ENCODE peak calls at places on chromosomes 6 and 20, in nine cellular contexts. J is GM06990, M is PC-3, A is stomach, D is ovary, Z is AG10803, F is lung, I is neural progenitor cell, T is fibroblast of lung. B is an unnamed sample.

GRCh38 chr6:44073612-44074382 is 53.5 kb downstream of the MRPL14 start:
- DNase-seq in J (no peak), A (no peak), D (no peak), M (no peak), F (no peak), T (no peak), Z (peak), I (no peak), B (no peak)

GRCh38 chr20:46844965-46845364 is 49.7 kb upstream of the EYA2 start:
- DNase-seq in A (no peak), J (no peak), I (no peak), Z (no peak), F (no peak), T (no peak), M (no peak), D (no peak), B (no peak)

GRCh38 chr6:126672654-126673053 is 332.7 kb downstream of the CENPW start:
- DNase-seq in M (no peak), J (peak), D (no peak), A (no peak), I (no peak), F (no peak), Z (peak), T (peak), B (no peak)

GRCh38 chr6:27127874-27128795 is 119.4 kb upstream of the PRSS16 start:
- DNase-seq in A (no peak), T (no peak), J (no peak), D (no peak), F (no peak), M (no peak), I (no peak), Z (no peak), B (no peak)

GRCh38 chr6:45613678-45614077 is 235.9 kb upstream of the SUPT3H start:
- DNase-seq in A (no peak), M (no peak), D (peak), T (no peak), J (no peak), F (no peak), I (no peak), Z (peak), B (no peak)

GRCh38 chr6:38179794-38180430 is 360.4 kb downstream of the ZFAND3 start:
- DNase-seq in T (no peak), I (no peak), A (peak), J (no peak), D (peak), F (no peak), M (no peak), Z (no peak), B (no peak)

GRCh38 chr6:107561325-107561724 is 71.4 kb downstream of the SOBP start:
- DNase-seq in D (peak), I (peak), J (no peak), Z (peak), A (no peak), T (no peak), M (no peak), F (no peak), B (no peak)

GRCh38 chr6:68235192-68235812 is 399.8 kb upstream of the ADGRB3 start:
- DNase-seq in F (no peak), J (no peak), I (no peak), Z (no peak), A (no peak), T (peak), D (no peak), M (peak), B (no peak)

GRCh38 chr6:130041594-130041993 is 23.2 kb downstream of the L3MBTL3 start:
- DNase-seq in F (no peak), Z (no peak), J (no peak), I (no peak), D (no peak), T (no peak), M (no peak), A (no peak), B (no peak)

GRCh38 chr6:9225441-9225871 is 790.1 kb upstream of the SLC35B3 start:
- DNase-seq in I (no peak), J (no peak), Z (peak), M (peak), A (no peak), D (no peak), T (peak), F (no peak), B (peak)

DNA sequence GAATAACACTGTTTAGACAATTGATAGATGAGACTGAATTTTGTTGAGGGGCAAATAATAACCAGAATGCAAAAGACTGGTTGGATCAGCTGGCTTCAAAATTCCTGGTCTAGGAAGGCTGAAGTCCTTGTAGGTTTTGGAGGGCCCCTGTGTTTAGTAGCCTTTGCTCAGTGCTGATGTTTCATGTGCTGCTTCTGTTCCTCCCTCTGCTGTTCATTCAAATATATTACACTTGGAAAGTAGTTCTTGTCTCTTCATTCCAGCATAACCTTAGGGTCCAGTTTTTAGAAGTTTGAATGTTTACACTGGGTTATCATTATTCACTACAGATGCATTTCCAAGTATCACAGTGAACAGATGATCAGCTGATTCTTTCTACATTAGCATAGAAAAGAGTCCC is 72.5 kb downstream of the FLRT3 start:
- DNase-seq in F (no peak), J (no peak), D (no peak), T (peak), I (no peak), Z (peak), M (peak), A (no peak), B (peak)
- TF ChIP-seq CTCF in F (no peak), J (no peak), D (no peak), T (peak), I (peak), Z (peak), M (peak), A (no peak), B (peak)

GRCh38 chr6:36964908-36965307 is 10.4 kb downstream of the PI16 start:
- DNase-seq in M (no peak), F (no peak), Z (no peak), A (no peak), D (no peak), I (no peak), T (no peak), J (no peak), B (no peak)

GRCh38 chr6:36961441-36962430 is 7.2 kb downstream of the PI16 start:
- DNase-seq in F (no peak), T (no peak), I (no peak), M (no peak), D (no peak), Z (no peak), J (no peak), A (no peak), B (no peak)

GRCh38 chr6:36964349-36964748 is 9.8 kb downstream of the PI16 start:
- DNase-seq in T (no peak), I (no peak), F (no peak), A (no peak), M (no peak), J (no peak), D (no peak), Z (no peak), B (no peak)

GRCh38 chr6:36962874-36963273 is 8.3 kb downstream of the PI16 start:
- DNase-seq in T (no peak), D (peak), A (peak), F (peak), I (peak), J (peak), Z (no peak), M (no peak), B (no peak)

GRCh38 chr6:36963451-36964290 is 9.1 kb downstream of the PI16 start:
- DNase-seq in J (no peak), A (no peak), Z (no peak), T (no peak), I (no peak), D (no peak), M (no peak), F (peak), B (no peak)
- H3K4me3 ChIP-seq in J (no peak), A (no peak), Z (no peak), T (no peak), I (no peak), D (no peak), M (no peak), F (no peak), B (no peak)

DNA sequence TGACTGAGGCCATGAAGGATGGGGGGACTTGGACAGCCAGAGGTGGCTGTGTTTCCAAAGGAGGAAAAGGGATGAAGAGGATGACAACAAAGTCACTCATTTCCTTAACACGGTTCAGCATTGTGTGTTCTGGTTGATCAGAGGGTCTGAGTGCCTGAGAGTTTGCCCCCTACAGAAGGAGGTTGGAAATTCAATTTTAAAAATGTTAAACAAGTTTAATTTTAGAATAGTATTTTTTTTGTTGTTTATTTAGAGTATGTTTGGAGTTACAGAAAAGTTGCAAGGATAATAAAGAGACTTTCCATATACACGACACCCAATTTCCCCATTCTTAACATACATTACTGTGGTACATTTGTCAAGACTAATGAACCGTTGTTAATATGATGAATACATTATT is 10.3 kb upstream of the VAPB start:
- DNase-seq in F (no peak), D (no peak), Z (no peak), I (no peak), T (no peak), J (no peak), M (no peak), A (no peak), B (no peak)
- TF ChIP-seq CTCF in F (no peak), D (no peak), Z (peak), I (peak), T (peak), J (no peak), M (peak), A (no peak), B (no peak)

DNA sequence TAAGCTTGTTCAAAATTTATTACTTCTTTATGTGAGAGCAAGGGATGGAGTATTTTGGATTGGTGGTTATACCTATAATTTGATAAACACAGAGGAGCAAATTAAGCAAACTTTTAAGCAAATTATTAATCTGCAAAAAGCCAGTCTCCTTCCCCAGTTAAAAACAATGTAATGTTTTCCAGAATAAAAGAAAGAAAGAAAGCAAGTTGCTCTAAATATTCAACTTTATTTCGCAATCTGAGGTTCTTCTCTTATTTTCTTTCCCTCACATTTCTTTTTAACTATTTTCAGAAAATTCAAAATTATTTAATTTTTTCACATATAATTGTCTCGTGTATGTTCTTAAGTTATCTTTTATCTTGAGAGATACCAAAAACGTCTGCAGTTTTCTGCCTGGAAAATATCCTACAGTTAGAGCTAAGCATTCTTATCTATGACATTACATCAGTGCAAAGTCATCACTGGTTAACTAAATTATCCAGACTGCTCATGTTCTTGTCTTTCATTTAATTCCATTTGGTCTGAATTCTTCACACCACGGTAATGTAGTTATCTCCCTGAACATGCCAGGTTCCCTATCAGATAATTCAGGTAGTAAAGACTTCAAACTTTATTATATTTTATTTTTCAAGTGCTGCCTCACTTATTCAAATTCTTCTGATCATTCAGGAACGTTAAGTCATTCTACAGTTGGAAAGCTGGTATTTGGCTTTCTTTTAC is 3.3 kb upstream of the CNKSR3 start:
- DNase-seq in M (no peak), F (no peak), J (no peak), A (no peak), Z (no peak), D (no peak), I (no peak), T (no peak), B (no peak)
- H3K4me3 ChIP-seq in M (no peak), F (no peak), J (no peak), A (no peak), Z (no peak), D (no peak), I (no peak), T (no peak), B (no peak)

DNA sequence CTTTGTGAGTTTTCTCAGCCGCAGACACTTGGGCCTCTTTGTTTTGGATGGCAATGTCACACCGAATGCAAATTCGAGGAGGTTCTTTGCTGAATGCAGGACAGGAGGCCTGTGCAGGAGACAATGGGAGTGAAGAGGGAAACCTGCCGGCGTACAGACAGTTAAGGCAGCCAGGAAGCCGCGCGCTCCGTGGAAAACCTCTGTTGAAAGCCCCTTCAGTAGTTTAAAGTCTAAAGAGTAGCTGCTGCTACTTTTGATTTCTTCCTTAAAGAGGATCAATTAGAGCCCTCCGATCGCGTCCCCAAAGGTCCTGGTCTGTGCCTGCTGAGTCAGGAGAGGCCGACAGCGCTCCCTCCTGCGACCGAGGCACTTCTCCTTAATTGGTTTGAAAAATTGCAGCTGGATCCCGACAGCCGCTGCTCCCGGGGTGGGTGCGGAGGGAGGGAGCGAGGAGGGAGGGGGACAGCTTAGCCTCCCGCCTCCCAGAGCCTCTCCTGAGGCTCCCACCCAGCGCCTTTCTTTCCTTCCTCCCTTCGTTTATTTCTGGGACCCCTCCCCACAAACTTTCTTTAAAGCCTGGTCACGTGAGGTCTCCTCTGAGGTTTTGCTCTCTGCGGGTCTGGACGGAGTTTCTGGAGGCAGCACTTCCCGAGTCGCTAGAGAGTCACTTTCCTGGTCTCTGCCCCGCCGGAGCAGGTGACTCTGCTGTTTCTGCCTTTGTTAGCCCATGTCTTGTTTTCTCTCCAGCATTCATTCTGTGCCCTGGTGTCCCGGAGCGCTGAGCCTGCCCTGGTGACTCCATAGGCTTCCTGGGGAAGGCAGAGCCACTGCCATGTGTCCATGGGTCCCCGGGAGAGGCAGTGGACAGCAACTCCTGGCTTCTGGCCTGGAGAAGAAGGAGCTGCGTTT is 22.3 kb upstream of the RPP40 start:
- DNase-seq in I (peak), M (no peak), J (no peak), A (peak), Z (peak), D (peak), T (peak), F (no peak), B (no peak)
- TF ChIP-seq CTCF in I (peak), M (no peak), J (no peak), A (no peak), Z (peak), D (no peak), T (peak), F (no peak), B (peak)

GRCh38 chr6:135085700-135086413 is 31.2 kb upstream of the HBS1L start:
- DNase-seq in F (no peak), A (no peak), T (no peak), M (no peak), J (peak), D (no peak), I (no peak), Z (no peak), B (no peak)
- H3K4me3 ChIP-seq in F (no peak), A (no peak), T (peak), M (no peak), J (peak), D (no peak), I (no peak), Z (no peak), B (no peak)

DNA sequence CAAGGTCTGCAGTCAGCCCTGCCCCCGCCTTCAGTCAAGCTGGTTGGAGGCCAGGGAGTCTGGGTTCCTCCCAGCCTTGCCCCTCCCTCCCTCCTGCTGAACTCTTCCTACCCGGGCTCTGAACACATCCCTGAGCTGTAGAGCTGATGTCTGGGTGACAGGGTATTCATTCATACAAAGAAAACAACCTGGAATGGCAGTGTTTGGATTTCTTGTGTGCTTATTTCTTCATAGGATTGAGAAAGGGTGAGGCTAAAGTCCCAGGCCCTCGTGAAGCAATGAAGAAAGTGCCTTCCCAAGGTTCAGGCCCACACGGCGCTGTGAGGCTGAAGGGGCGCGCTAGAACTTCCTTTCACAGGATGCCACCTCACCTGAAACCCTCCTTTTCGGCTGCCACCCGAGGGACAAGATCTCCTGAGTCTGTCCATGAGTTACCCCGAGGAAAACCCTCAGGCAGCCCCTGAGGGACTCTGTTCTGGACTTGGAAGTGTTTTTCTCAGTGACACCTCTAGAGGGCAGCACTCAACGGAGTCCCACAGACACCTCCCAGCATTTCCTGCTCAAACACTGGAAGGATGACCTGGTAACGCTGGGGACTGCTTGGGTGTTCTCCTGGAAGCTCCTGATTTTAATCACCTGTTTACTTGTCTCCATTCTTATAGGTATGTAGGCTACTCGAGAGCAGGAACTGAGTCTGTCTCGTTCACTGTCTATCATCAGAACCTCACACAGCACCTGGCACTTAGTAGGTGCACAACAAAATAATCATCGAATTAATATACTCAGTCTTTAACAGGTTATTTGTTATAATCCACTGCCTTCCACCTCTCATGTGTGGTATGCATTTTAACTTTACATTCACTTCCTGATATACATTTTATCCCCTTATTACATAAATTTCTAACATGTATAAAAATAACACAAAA is 11.8 kb upstream of the GSTA1 start:
- DNase-seq in D (peak), Z (peak), J (no peak), M (peak), F (peak), A (peak), T (peak), I (peak), B (no peak)
- TF ChIP-seq CTCF in D (no peak), Z (peak), J (peak), M (peak), F (peak), A (peak), T (peak), I (peak), B (peak)

GRCh38 chr20:64052326-64052722 is 2.9 kb upstream of the SOX18 start:
- DNase-seq in Z (no peak), F (no peak), I (no peak), A (no peak), D (no peak), T (no peak), J (no peak), M (no peak), B (no peak)
- H3K4me3 ChIP-seq in Z (no peak), F (no peak), I (no peak), A (no peak), D (no peak), T (no peak), J (no peak), M (no peak), B (no peak)